ENCODE peak calls at places on chromosomes 7 and 10, in six cellular contexts. One of them, this sample, is unnamed.

GRCh38 chr10:104589431-104589830 is 51.7 kb upstream of the SORCS3 start:
- DNase-seq in sigmoid colon: no peak
- DNase-seq in suprapubic skin: no peak
- DNase-seq in upper lobe of left lung: no peak
- DNase-seq in H1: no peak
- DNase-seq in GM23338: no peak
- DNase-seq in this sample: no peak

GRCh38 chr7:154503962-154504550 is 451.9 kb downstream of the DPP6 start:
- DNase-seq in H1: no peak
- DNase-seq in sigmoid colon: no peak
- DNase-seq in GM23338: peak
- DNase-seq in suprapubic skin: no peak
- DNase-seq in upper lobe of left lung: no peak
- DNase-seq in this sample: no peak

GRCh38 chr10:116972136-116972535 is 32.9 kb downstream of the SHTN1 start:
- DNase-seq in GM23338: no peak
- DNase-seq in upper lobe of left lung: no peak
- DNase-seq in suprapubic skin: no peak
- DNase-seq in sigmoid colon: no peak
- DNase-seq in H1: no peak
- DNase-seq in this sample: no peak

GRCh38 chr10:52644678-52645434 is 127.7 kb downstream of the MBL2 start:
- DNase-seq in sigmoid colon: no peak
- DNase-seq in GM23338: peak
- DNase-seq in upper lobe of left lung: no peak
- DNase-seq in H1: peak
- DNase-seq in suprapubic skin: no peak
- DNase-seq in this sample: no peak

GRCh38 chr10:77374189-77374656 is 263.4 kb downstream of the KCNMA1 start:
- DNase-seq in upper lobe of left lung: no peak
- DNase-seq in sigmoid colon: peak
- DNase-seq in GM23338: no peak
- DNase-seq in suprapubic skin: no peak
- DNase-seq in H1: no peak
- DNase-seq in this sample: no peak

GRCh38 chr10:123136806-123137642 is 1.3 kb downstream of the HMX3 start:
- DNase-seq in upper lobe of left lung: peak
- DNase-seq in GM23338: peak
- DNase-seq in H1: peak
- DNase-seq in sigmoid colon: no peak
- DNase-seq in suprapubic skin: no peak
- DNase-seq in this sample: no peak

GRCh38 chr7:156816943-156817572 is 75.9 kb downstream of the LMBR1 start:
- DNase-seq in upper lobe of left lung: no peak
- DNase-seq in GM23338: no peak
- DNase-seq in sigmoid colon: no peak
- DNase-seq in H1: no peak
- DNase-seq in suprapubic skin: no peak
- DNase-seq in this sample: no peak

GRCh38 chr10:131701131-131701947 is 199.5 kb upstream of the PPP2R2D start:
- DNase-seq in H1: no peak
- DNase-seq in upper lobe of left lung: no peak
- DNase-seq in suprapubic skin: no peak
- DNase-seq in GM23338: no peak
- DNase-seq in sigmoid colon: no peak
- DNase-seq in this sample: peak

GRCh38 chr10:126569513-126570447 is 100.7 kb downstream of the C10orf90 start:
- DNase-seq in sigmoid colon: no peak
- DNase-seq in upper lobe of left lung: no peak
- DNase-seq in H1: no peak
- DNase-seq in suprapubic skin: no peak
- DNase-seq in GM23338: no peak
- DNase-seq in this sample: no peak

GRCh38 chr10:35781643-35782035 is 139.5 kb upstream of the FZD8 start:
- DNase-seq in upper lobe of left lung: no peak
- DNase-seq in suprapubic skin: no peak
- DNase-seq in sigmoid colon: no peak
- DNase-seq in H1: peak
- DNase-seq in GM23338: peak
- DNase-seq in this sample: no peak

GRCh38 chr10:101952196-101952595 is 103.8 kb downstream of the ARMH3 start:
- DNase-seq in upper lobe of left lung: no peak
- DNase-seq in suprapubic skin: no peak
- DNase-seq in GM23338: no peak
- DNase-seq in H1: no peak
- DNase-seq in sigmoid colon: no peak
- DNase-seq in this sample: no peak

GRCh38 chr7:42967391-42967790 is 35.2 kb downstream of the MRPL32 start:
- DNase-seq in H1: no peak
- DNase-seq in sigmoid colon: no peak
- DNase-seq in upper lobe of left lung: no peak
- DNase-seq in GM23338: no peak
- DNase-seq in suprapubic skin: no peak
- DNase-seq in this sample: no peak

GRCh38 chr7:42976371-42976770 is 44.2 kb downstream of the MRPL32 start:
- DNase-seq in H1: no peak
- DNase-seq in sigmoid colon: no peak
- DNase-seq in suprapubic skin: no peak
- DNase-seq in upper lobe of left lung: no peak
- DNase-seq in GM23338: no peak
- DNase-seq in this sample: no peak

GRCh38 chr7:42978496-42978895 is 46.3 kb downstream of the MRPL32 start:
- DNase-seq in H1: no peak
- DNase-seq in suprapubic skin: no peak
- DNase-seq in upper lobe of left lung: no peak
- DNase-seq in GM23338: no peak
- DNase-seq in sigmoid colon: no peak
- DNase-seq in this sample: no peak

DNA sequence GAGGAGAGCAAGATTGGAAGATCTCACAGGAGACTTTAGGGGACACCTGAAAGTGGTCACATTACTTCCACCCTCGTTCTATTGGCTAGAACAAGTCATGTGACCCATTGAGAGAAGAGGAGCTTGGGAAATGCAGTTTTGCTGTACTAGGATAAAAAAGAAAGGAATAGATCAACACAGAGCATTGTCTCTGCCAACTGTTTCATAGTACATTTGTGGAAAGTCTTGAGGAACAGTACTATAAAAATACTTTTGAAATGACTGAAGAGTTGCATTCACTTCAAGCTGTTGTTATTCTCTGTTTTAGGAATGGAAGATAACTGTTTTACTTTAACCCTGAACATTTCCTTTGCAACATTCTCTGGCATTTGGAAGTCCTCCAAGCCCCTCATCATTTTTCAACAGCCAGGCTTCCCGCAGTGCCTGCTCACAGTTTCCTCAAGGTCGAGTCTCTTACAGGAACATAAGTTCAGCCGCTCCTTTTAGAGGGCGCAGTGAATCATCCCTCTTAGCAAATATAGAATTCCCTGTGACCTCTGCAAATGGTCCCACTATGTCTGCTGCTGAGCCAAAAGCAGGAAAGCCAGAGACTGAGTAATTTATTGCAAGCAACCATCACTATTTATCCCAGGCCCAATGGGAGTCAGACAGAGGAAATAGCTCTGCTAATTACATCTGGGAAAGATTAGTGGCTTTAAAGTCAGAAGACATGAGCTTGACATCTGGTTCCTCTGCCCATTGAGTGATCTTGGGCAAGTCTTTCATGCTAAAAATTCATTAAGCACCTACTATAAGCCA is 40.7 kb downstream of the MRPL32 start:
- DNase-seq in upper lobe of left lung: no peak
- DNase-seq in suprapubic skin: peak
- DNase-seq in H1: no peak
- DNase-seq in GM23338: peak
- DNase-seq in sigmoid colon: peak
- DNase-seq in this sample: peak
- TF ChIP-seq POLR2AphosphoS5 in upper lobe of left lung: peak
- TF ChIP-seq POLR2AphosphoS5 in suprapubic skin: no peak
- TF ChIP-seq POLR2AphosphoS5 in H1: no peak
- TF ChIP-seq POLR2AphosphoS5 in GM23338: no peak
- TF ChIP-seq POLR2AphosphoS5 in sigmoid colon: peak
- TF ChIP-seq POLR2AphosphoS5 in this sample: peak

GRCh38 chr7:94696981-94697670 is 41.2 kb upstream of the SGCE start:
- DNase-seq in GM23338: no peak
- DNase-seq in upper lobe of left lung: no peak
- DNase-seq in suprapubic skin: peak
- DNase-seq in H1: no peak
- DNase-seq in sigmoid colon: peak
- DNase-seq in this sample: no peak
- TF ChIP-seq POLR2AphosphoS5 in GM23338: no peak
- TF ChIP-seq POLR2AphosphoS5 in upper lobe of left lung: peak
- TF ChIP-seq POLR2AphosphoS5 in suprapubic skin: peak
- TF ChIP-seq POLR2AphosphoS5 in H1: no peak
- TF ChIP-seq POLR2AphosphoS5 in sigmoid colon: peak
- TF ChIP-seq POLR2AphosphoS5 in this sample: peak

DNA sequence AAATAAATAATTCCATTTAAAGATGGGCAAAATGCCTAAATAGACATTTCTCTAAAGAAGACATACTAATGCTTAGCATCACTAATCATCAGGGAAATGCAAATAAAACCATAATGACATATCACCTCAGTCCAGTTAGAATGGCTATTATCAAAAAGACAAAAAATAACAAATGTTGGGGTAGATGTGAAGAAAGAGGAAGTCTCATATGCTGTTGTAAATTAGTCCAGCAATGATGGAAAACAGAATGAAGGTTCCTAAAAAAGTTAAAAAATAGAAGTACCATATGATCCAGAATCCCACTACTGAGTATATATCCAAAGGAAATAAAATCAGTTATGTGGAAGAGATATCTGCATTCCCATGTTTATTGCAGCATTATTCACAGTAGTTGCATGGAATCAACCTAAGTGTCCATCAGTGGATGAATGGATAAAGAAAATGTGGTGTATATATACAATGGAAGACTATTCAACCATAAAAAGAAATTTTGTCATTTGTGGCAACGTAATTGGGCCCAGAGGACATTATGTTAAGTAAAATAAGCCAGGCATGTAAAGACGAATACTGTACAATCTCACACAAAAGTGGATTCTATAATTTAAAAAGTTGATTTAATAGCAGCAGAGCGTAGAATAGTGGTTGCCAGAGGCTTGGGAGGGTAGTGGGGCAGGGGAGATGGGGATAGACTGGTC is 52.0 kb downstream of the TCAF1 start:
- DNase-seq in GM23338: no peak
- DNase-seq in suprapubic skin: no peak
- DNase-seq in upper lobe of left lung: no peak
- DNase-seq in sigmoid colon: no peak
- DNase-seq in H1: no peak
- DNase-seq in this sample: no peak
- TF ChIP-seq POLR2AphosphoS5 in GM23338: no peak
- TF ChIP-seq POLR2AphosphoS5 in suprapubic skin: no peak
- TF ChIP-seq POLR2AphosphoS5 in upper lobe of left lung: no peak
- TF ChIP-seq POLR2AphosphoS5 in sigmoid colon: no peak
- TF ChIP-seq POLR2AphosphoS5 in H1: no peak
- TF ChIP-seq POLR2AphosphoS5 in this sample: no peak

DNA sequence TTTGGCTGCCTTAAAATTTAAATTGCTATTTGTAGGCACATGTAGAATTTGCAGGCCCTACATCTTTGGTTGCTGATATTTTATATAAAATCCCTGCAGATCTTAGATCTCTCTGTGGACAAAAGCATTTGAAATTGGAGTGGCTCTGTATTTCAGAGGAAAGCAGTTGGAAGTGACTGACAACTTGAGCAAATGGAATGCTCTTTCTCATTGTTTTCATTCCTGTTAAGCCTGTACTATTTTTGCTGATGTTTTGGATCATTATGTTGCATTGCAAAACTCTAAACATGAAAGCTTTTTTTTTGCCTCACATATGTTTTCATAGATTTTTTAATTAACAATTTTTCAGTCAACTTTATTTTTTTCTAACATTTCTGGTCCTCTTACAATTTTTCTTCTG is 251.2 kb upstream of the MDFIC start:
- DNase-seq in sigmoid colon: no peak
- DNase-seq in upper lobe of left lung: no peak
- DNase-seq in H1: no peak
- DNase-seq in suprapubic skin: no peak
- DNase-seq in GM23338: no peak
- DNase-seq in this sample: no peak
- TF ChIP-seq POLR2AphosphoS5 in sigmoid colon: no peak
- TF ChIP-seq POLR2AphosphoS5 in upper lobe of left lung: no peak
- TF ChIP-seq POLR2AphosphoS5 in H1: no peak
- TF ChIP-seq POLR2AphosphoS5 in suprapubic skin: no peak
- TF ChIP-seq POLR2AphosphoS5 in GM23338: no peak
- TF ChIP-seq POLR2AphosphoS5 in this sample: no peak

This sample was measured in vagina.